ENCODE peak calls at places on chromosomes 5 and 9, in nine cellular contexts. One of them, this sample, is unnamed.

GRCh38 chr5:181281077-181281983 is 20.4 kb upstream of the TRIM52 start:
- DNase-seq in HepG2: peak; percentile 46
- DNase-seq in epithelial cell of proximal tubule: no peak
- DNase-seq in AG04450: no peak
- DNase-seq in pancreas: no peak
- DNase-seq in psoas muscle: no peak
- DNase-seq in A549: no peak
- DNase-seq in neural crest cell: peak; percentile 67
- DNase-seq in endodermal cell: peak; percentile 95
- DNase-seq in this sample: no peak

GRCh38 chr5:142800776-142801494 is 30.8 kb downstream of the ARHGAP26 start:
- DNase-seq in HepG2: no peak
- DNase-seq in epithelial cell of proximal tubule: no peak
- DNase-seq in AG04450: no peak
- DNase-seq in pancreas: no peak
- DNase-seq in psoas muscle: no peak
- DNase-seq in A549: no peak
- DNase-seq in neural crest cell: no peak
- DNase-seq in endodermal cell: no peak
- DNase-seq in this sample: no peak

GRCh38 chr5:18394154-18394804 is 760.0 kb downstream of the TAF11L14 start:
- DNase-seq in HepG2: peak; percentile 15
- DNase-seq in epithelial cell of proximal tubule: peak; percentile 23
- DNase-seq in AG04450: no peak
- DNase-seq in pancreas: peak; percentile 60
- DNase-seq in psoas muscle: peak; percentile 27
- DNase-seq in A549: peak; percentile 25
- DNase-seq in neural crest cell: peak; percentile 88
- DNase-seq in endodermal cell: peak; percentile 95
- DNase-seq in this sample: peak; percentile 82

GRCh38 chr9:133701321-133701980 is 36.7 kb downstream of the SARDH start:
- DNase-seq in HepG2: no peak
- DNase-seq in epithelial cell of proximal tubule: no peak
- DNase-seq in AG04450: no peak
- DNase-seq in pancreas: no peak
- DNase-seq in psoas muscle: no peak
- DNase-seq in A549: no peak
- DNase-seq in neural crest cell: no peak
- DNase-seq in endodermal cell: no peak
- DNase-seq in this sample: peak; percentile 52

GRCh38 chr9:91374939-91375338 is 13.2 kb upstream of the AUH start:
- DNase-seq in HepG2: no peak
- DNase-seq in epithelial cell of proximal tubule: no peak
- DNase-seq in AG04450: peak; percentile 68
- DNase-seq in pancreas: no peak
- DNase-seq in psoas muscle: no peak
- DNase-seq in A549: no peak
- DNase-seq in neural crest cell: no peak
- DNase-seq in endodermal cell: no peak
- DNase-seq in this sample: no peak

GRCh38 chr9:71703172-71703872 is 65.0 kb downstream of the CEMIP2 start:
- DNase-seq in HepG2: no peak
- DNase-seq in epithelial cell of proximal tubule: no peak
- DNase-seq in AG04450: no peak
- DNase-seq in pancreas: no peak
- DNase-seq in psoas muscle: no peak
- DNase-seq in A549: no peak
- DNase-seq in neural crest cell: no peak
- DNase-seq in endodermal cell: no peak
- DNase-seq in this sample: no peak

GRCh38 chr5:172093965-172094364 is 87.5 kb upstream of the FBXW11 start:
- DNase-seq in HepG2: no peak
- DNase-seq in epithelial cell of proximal tubule: no peak
- DNase-seq in AG04450: no peak
- DNase-seq in pancreas: no peak
- DNase-seq in psoas muscle: no peak
- DNase-seq in A549: no peak
- DNase-seq in neural crest cell: no peak
- DNase-seq in endodermal cell: no peak
- DNase-seq in this sample: no peak

GRCh38 chr9:30765318-30765717 is 1619.1 kb upstream of the ACO1 start:
- DNase-seq in HepG2: no peak
- DNase-seq in epithelial cell of proximal tubule: no peak
- DNase-seq in AG04450: no peak
- DNase-seq in pancreas: no peak
- DNase-seq in psoas muscle: no peak
- DNase-seq in A549: no peak
- DNase-seq in neural crest cell: no peak
- DNase-seq in endodermal cell: no peak
- DNase-seq in this sample: no peak

GRCh38 chr9:133700861-133701320 is 37.3 kb downstream of the SARDH start:
- DNase-seq in HepG2: no peak
- DNase-seq in epithelial cell of proximal tubule: no peak
- DNase-seq in AG04450: no peak
- DNase-seq in pancreas: no peak
- DNase-seq in psoas muscle: no peak
- DNase-seq in A549: no peak
- DNase-seq in neural crest cell: no peak
- DNase-seq in endodermal cell: no peak
- DNase-seq in this sample: peak; percentile 14

GRCh38 chr5:132428147-132428482 is 58.6 kb downstream of the SLC22A5 start:
- DNase-seq in HepG2: no peak
- DNase-seq in epithelial cell of proximal tubule: no peak
- DNase-seq in AG04450: no peak
- DNase-seq in pancreas: no peak
- DNase-seq in psoas muscle: no peak
- DNase-seq in A549: no peak
- DNase-seq in neural crest cell: no peak
- DNase-seq in endodermal cell: no peak
- DNase-seq in this sample: no peak

GRCh38 chr5:1998716-1999317 is 116.1 kb upstream of the IRX4 start:
- DNase-seq in HepG2: no peak
- DNase-seq in epithelial cell of proximal tubule: no peak
- DNase-seq in AG04450: no peak
- DNase-seq in pancreas: no peak
- DNase-seq in psoas muscle: no peak
- DNase-seq in A549: no peak
- DNase-seq in neural crest cell: no peak
- DNase-seq in endodermal cell: no peak
- DNase-seq in this sample: no peak

GRCh38 chr9:14403112-14403511 is 89.2 kb upstream of the NFIB start:
- DNase-seq in HepG2: no peak
- DNase-seq in epithelial cell of proximal tubule: no peak
- DNase-seq in AG04450: no peak
- DNase-seq in pancreas: no peak
- DNase-seq in psoas muscle: no peak
- DNase-seq in A549: no peak
- DNase-seq in neural crest cell: no peak
- DNase-seq in endodermal cell: no peak
- DNase-seq in this sample: no peak

GRCh38 chr9:74887041-74887980 is at the start of gene TRPM6:
- DNase-seq in HepG2: peak; percentile 66
- DNase-seq in epithelial cell of proximal tubule: peak; percentile 20
- DNase-seq in AG04450: peak; percentile 13
- DNase-seq in pancreas: peak; percentile 72
- DNase-seq in psoas muscle: peak; percentile 84
- DNase-seq in A549: peak; percentile 35
- DNase-seq in neural crest cell: peak; percentile 42
- DNase-seq in endodermal cell: peak; percentile 91
- DNase-seq in this sample: peak; percentile 98

GRCh38 chr9:96460877-96461276 is 10.9 kb downstream of the HABP4 start:
- DNase-seq in HepG2: no peak
- DNase-seq in epithelial cell of proximal tubule: no peak
- DNase-seq in AG04450: no peak
- DNase-seq in pancreas: no peak
- DNase-seq in psoas muscle: no peak
- DNase-seq in A549: no peak
- DNase-seq in neural crest cell: no peak
- DNase-seq in endodermal cell: no peak
- DNase-seq in this sample: no peak

GRCh38 chr5:37724395-37725125 is 115.3 kb downstream of the GDNF start:
- DNase-seq in HepG2: no peak
- DNase-seq in epithelial cell of proximal tubule: no peak
- DNase-seq in AG04450: no peak
- DNase-seq in pancreas: no peak
- DNase-seq in psoas muscle: no peak
- DNase-seq in A549: no peak
- DNase-seq in neural crest cell: no peak
- DNase-seq in endodermal cell: no peak
- DNase-seq in this sample: no peak
- TF ChIP-seq CTCF in HepG2: no peak
- TF ChIP-seq CTCF in epithelial cell of proximal tubule: peak; percentile 14
- TF ChIP-seq CTCF in AG04450: no peak
- TF ChIP-seq CTCF in pancreas: no peak
- TF ChIP-seq CTCF in psoas muscle: no peak
- TF ChIP-seq CTCF in A549: no peak
- TF ChIP-seq CTCF in neural crest cell: no peak
- TF ChIP-seq CTCF in endodermal cell: peak; percentile 55
- TF ChIP-seq CTCF in this sample: no peak

DNA sequence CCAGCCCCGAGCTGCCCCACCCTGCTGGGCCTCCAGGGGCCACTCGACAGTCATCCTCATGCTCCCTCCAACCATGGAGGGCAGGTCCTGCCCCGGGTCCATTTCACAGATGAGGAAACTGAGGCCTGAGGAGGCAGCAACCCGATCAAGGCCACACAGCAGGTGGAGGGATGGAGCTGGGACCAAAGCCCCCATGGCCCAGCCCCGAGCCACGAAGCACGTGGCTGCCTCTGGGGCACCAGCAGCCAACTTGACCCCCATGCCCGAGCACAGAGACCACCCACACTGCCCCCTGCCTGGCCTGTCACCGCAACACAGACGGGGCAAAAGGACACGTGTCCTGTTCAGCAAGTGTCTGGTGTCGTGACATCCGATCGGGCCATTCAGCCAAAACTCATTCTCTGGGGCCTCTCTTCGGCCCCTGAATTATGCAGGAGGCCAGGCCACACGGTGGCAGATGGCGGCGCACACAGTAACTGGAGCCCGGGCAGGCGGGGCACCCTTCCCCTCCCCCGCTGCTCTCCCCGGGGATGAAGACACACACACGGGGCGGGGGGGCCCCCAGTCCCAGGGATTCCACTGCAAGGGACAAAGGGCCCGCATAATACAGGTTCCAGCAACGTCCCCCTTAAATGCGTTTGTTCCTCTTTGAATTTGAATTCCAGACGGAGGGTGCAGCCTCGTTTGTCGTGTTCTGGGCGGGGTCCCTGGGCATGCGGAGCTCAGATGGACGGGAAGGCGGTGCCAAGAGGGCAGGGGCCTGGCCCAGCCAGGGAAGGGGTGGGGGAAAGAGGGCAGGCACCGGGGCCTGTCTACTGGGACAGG is 29.4 kb upstream of the TMEM250 start:
- DNase-seq in HepG2: no peak
- DNase-seq in epithelial cell of proximal tubule: no peak
- DNase-seq in AG04450: no peak
- DNase-seq in pancreas: no peak
- DNase-seq in psoas muscle: no peak
- DNase-seq in A549: no peak
- DNase-seq in neural crest cell: peak; percentile 40
- DNase-seq in endodermal cell: no peak
- DNase-seq in this sample: peak; percentile 54
- TF ChIP-seq CTCF in HepG2: peak; percentile 12
- TF ChIP-seq CTCF in epithelial cell of proximal tubule: no peak
- TF ChIP-seq CTCF in AG04450: no peak
- TF ChIP-seq CTCF in pancreas: no peak
- TF ChIP-seq CTCF in psoas muscle: no peak
- TF ChIP-seq CTCF in A549: no peak
- TF ChIP-seq CTCF in neural crest cell: no peak
- TF ChIP-seq CTCF in endodermal cell: no peak
- TF ChIP-seq CTCF in this sample: no peak

GRCh38 chr9:112041199-112041535 is 133.9 kb downstream of the SUSD1 start:
- DNase-seq in HepG2: no peak
- DNase-seq in epithelial cell of proximal tubule: no peak
- DNase-seq in AG04450: no peak
- DNase-seq in pancreas: no peak
- DNase-seq in psoas muscle: no peak
- DNase-seq in A549: no peak
- DNase-seq in neural crest cell: no peak
- DNase-seq in endodermal cell: peak; percentile 52
- DNase-seq in this sample: no peak
- TF ChIP-seq CTCF in HepG2: no peak
- TF ChIP-seq CTCF in epithelial cell of proximal tubule: no peak
- TF ChIP-seq CTCF in AG04450: no peak
- TF ChIP-seq CTCF in pancreas: no peak
- TF ChIP-seq CTCF in psoas muscle: no peak
- TF ChIP-seq CTCF in A549: no peak
- TF ChIP-seq CTCF in neural crest cell: no peak
- TF ChIP-seq CTCF in endodermal cell: no peak
- TF ChIP-seq CTCF in this sample: no peak

GRCh38 chr5:177453852-177454396 is 7.3 kb downstream of the PRR7 start:
- DNase-seq in HepG2: no peak
- DNase-seq in epithelial cell of proximal tubule: no peak
- DNase-seq in AG04450: no peak
- DNase-seq in pancreas: no peak
- DNase-seq in psoas muscle: no peak
- DNase-seq in A549: no peak
- DNase-seq in neural crest cell: peak; percentile 50
- DNase-seq in endodermal cell: no peak
- DNase-seq in this sample: peak; percentile 86

GRCh38 chr5:177452688-177453638 is 6.3 kb downstream of the PRR7 start:
- DNase-seq in HepG2: no peak
- DNase-seq in epithelial cell of proximal tubule: no peak
- DNase-seq in AG04450: no peak
- DNase-seq in pancreas: no peak
- DNase-seq in psoas muscle: no peak
- DNase-seq in A549: no peak
- DNase-seq in neural crest cell: no peak
- DNase-seq in endodermal cell: peak; percentile 66
- DNase-seq in this sample: no peak

GRCh38 chr5:177455661-177456590 is 9.3 kb downstream of the PRR7 start:
- DNase-seq in HepG2: peak; percentile 77
- DNase-seq in epithelial cell of proximal tubule: peak; percentile 38
- DNase-seq in AG04450: peak; percentile 70
- DNase-seq in pancreas: peak; percentile 97
- DNase-seq in psoas muscle: peak; percentile 93
- DNase-seq in A549: peak; percentile 96
- DNase-seq in neural crest cell: peak; percentile 98
- DNase-seq in endodermal cell: peak; percentile 99
- DNase-seq in this sample: peak; percentile 90

GRCh38 chr5:177455036-177455660 is 8.5 kb downstream of the PRR7 start:
- DNase-seq in HepG2: peak; percentile 79
- DNase-seq in epithelial cell of proximal tubule: no peak
- DNase-seq in AG04450: no peak
- DNase-seq in pancreas: peak; percentile 91
- DNase-seq in psoas muscle: peak; percentile 82
- DNase-seq in A549: peak; percentile 84
- DNase-seq in neural crest cell: peak; percentile 84
- DNase-seq in endodermal cell: peak; percentile 98
- DNase-seq in this sample: peak; percentile 94

DNA sequence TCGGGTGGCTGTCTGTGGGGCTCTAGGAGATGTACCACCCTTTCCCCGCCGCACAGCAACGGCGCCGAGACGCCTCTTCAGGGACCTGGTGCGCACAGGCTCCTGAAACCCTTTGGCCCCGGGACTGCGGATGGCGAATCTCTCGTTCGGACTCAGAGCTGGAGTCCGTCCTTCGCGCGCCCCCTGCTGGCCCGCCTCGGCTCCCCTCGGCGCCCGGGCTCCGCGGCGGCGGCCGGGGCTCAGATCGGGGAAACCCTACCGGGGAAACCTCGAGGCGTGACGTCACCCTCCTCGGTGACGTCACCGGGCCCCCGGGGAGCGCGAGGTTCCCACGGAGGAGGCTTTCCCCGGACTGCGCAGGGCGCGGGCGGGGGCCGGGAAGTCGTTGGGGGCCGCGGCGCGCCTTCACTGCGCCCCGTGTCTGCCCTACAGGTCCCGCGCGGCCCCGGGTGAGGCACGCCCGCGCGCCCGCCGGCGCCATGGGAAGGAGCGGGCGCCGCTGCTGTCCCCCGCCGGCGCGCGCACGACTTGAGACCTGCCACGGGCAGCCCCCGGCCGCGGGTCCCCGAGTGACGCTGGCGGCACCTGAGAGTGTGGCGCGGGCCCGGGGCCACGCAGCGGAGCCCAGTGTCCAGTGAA is 7.9 kb downstream of the PRR7 start:
- DNase-seq in HepG2: peak; percentile 79
- DNase-seq in epithelial cell of proximal tubule: no peak
- DNase-seq in AG04450: no peak
- DNase-seq in pancreas: peak; percentile 96
- DNase-seq in psoas muscle: peak; percentile 92
- DNase-seq in A549: peak; percentile 99
- DNase-seq in neural crest cell: peak; percentile 96
- DNase-seq in endodermal cell: peak; percentile 98
- DNase-seq in this sample: peak; percentile 91
- TF ChIP-seq CTCF in HepG2: peak; percentile 85
- TF ChIP-seq CTCF in epithelial cell of proximal tubule: peak; percentile 84
- TF ChIP-seq CTCF in AG04450: peak; percentile 77
- TF ChIP-seq CTCF in pancreas: peak; percentile 96
- TF ChIP-seq CTCF in psoas muscle: peak; percentile 91
- TF ChIP-seq CTCF in A549: peak; percentile 94
- TF ChIP-seq CTCF in neural crest cell: peak; percentile 97
- TF ChIP-seq CTCF in endodermal cell: peak; percentile 96
- TF ChIP-seq CTCF in this sample: peak; percentile 98

This sample was measured in left lung.